ENCODE peak calls at places on chromosomes 2 and 18, in seven cellular contexts. B, E, I, P, Z, G and N are unnamed samples.
A peak's percentile ranks its signal among the peaks of the same experiment; 100 is the strongest.

GRCh38 chr2:9310827-9311226 is 104.2 kb downstream of the ASAP2 start:
- DNase-seq in B (no peak), E (no peak), I (no peak), P (no peak), Z (no peak), G (no peak), N (no peak)

GRCh38 chr2:162824319-162824718 is 14.2 kb downstream of the KCNH7 start:
- DNase-seq in B (no peak), E (no peak), I (no peak), P (no peak), Z (no peak), G (no peak), N (no peak)

GRCh38 chr18:908631-909621 is 4.3 kb downstream of the ADCYAP1 start:
- DNase-seq in B (no peak), E (no peak), I (no peak), P (no peak), Z (no peak), G (no peak), N (no peak)

GRCh38 chr2:107036293-107036692 is 150.3 kb upstream of the ST6GAL2 start:
- DNase-seq in B (no peak), E (no peak), I (no peak), P (no peak), Z (no peak), G (peak; percentile 24), N (no peak)

GRCh38 chr2:54287532-54287931 is 31.5 kb upstream of the TSPYL6 start:
- DNase-seq in B (no peak), E (no peak), I (no peak), P (no peak), Z (no peak), G (no peak), N (no peak)

GRCh38 chr2:289362-290089 is 1.6 kb upstream of the ALKAL2 start:
- DNase-seq in B (peak; percentile 52), E (peak; percentile 68), I (no peak), P (peak; percentile 11), Z (peak; percentile 69), G (no peak), N (no peak)

GRCh38 chr18:7021994-7022840 is 95.4 kb downstream of the LAMA1 start:
- DNase-seq in B (peak; percentile 78), E (no peak), I (peak; percentile 22), P (peak; percentile 43), Z (no peak), G (no peak), N (no peak)

GRCh38 chr2:75569546-75569945 is 8.8 kb upstream of the EVA1A start:
- DNase-seq in B (no peak), E (no peak), I (no peak), P (no peak), Z (no peak), G (no peak), N (no peak)

GRCh38 chr2:60766283-60766682 is 10.2 kb downstream of the PAPOLG start:
- DNase-seq in B (no peak), E (no peak), I (no peak), P (no peak), Z (no peak), G (no peak), N (no peak)

GRCh38 chr18:63062246-63062645 is 257.3 kb downstream of the BCL2 start:
- DNase-seq in B (no peak), E (no peak), I (no peak), P (no peak), Z (no peak), G (no peak), N (no peak)

GRCh38 chr2:216936954-216937357 is 77.1 kb upstream of the TNP1 start:
- DNase-seq in B (no peak), E (peak; percentile 70), I (no peak), P (no peak), Z (no peak), G (peak; percentile 38), N (peak; percentile 15)

GRCh38 chr2:165601065-165601830 is 131.8 kb downstream of the CSRNP3 start:
- DNase-seq in B (no peak), E (no peak), I (no peak), P (no peak), Z (no peak), G (no peak), N (no peak)

GRCh38 chr2:207037813-207038212 is 98.5 kb downstream of the CPO start:
- DNase-seq in B (no peak), E (no peak), I (no peak), P (no peak), Z (no peak), G (no peak), N (no peak)

GRCh38 chr2:72081450-72081849 is 66.2 kb downstream of the CYP26B1 start:
- DNase-seq in B (no peak), E (no peak), I (peak; percentile 28), P (no peak), Z (no peak), G (no peak), N (no peak)

GRCh38 chr18:6543330-6543908 is 128.7 kb upstream of the L3MBTL4 start:
- DNase-seq in B (no peak), E (no peak), I (peak; percentile 10), P (peak; percentile 55), Z (no peak), G (no peak), N (no peak)

GRCh38 chr2:111118455-111119003 is 2.2 kb upstream of the BCL2L11 start:
- DNase-seq in B (peak; percentile 20), E (peak; percentile 63), I (no peak), P (no peak), Z (no peak), G (peak; percentile 36), N (no peak)

GRCh38 chr2:74935883-74936483 is 22.5 kb upstream of the POLE4 start:
- DNase-seq in B (no peak), E (no peak), I (no peak), P (no peak), Z (no peak), G (no peak), N (no peak)

GRCh38 chr2:190270298-190270697 is 49.3 kb downstream of the HIBCH start:
- DNase-seq in B (no peak), E (no peak), I (peak; percentile 8), P (peak; percentile 79), Z (no peak), G (no peak), N (no peak)

GRCh38 chr18:60508108-60508507 is 135.5 kb upstream of the MC4R start:
- DNase-seq in B (no peak), E (no peak), I (peak; percentile 7), P (no peak), Z (no peak), G (no peak), N (no peak)

GRCh38 chr18:73258375-73259087 is 390.7 kb upstream of the NETO1 start:
- DNase-seq in B (no peak), E (no peak), I (no peak), P (no peak), Z (no peak), G (no peak), N (no peak)

GRCh38 chr2:128323501-128323931 is 4.8 kb upstream of the HS6ST1 start:
- DNase-seq in B (no peak), E (peak; percentile 55), I (no peak), P (no peak), Z (peak; percentile 64), G (no peak), N (no peak)

GRCh38 chr2:241257419-241258032 is 57.9 kb downstream of the HDLBP start:
- DNase-seq in B (no peak), E (no peak), I (no peak), P (no peak), Z (no peak), G (no peak), N (no peak)
- TF ChIP-seq CTCF in B (no peak), E (no peak), I (no peak), P (peak; percentile 24), Z (no peak), G (no peak), N (peak; percentile 15)

DNA sequence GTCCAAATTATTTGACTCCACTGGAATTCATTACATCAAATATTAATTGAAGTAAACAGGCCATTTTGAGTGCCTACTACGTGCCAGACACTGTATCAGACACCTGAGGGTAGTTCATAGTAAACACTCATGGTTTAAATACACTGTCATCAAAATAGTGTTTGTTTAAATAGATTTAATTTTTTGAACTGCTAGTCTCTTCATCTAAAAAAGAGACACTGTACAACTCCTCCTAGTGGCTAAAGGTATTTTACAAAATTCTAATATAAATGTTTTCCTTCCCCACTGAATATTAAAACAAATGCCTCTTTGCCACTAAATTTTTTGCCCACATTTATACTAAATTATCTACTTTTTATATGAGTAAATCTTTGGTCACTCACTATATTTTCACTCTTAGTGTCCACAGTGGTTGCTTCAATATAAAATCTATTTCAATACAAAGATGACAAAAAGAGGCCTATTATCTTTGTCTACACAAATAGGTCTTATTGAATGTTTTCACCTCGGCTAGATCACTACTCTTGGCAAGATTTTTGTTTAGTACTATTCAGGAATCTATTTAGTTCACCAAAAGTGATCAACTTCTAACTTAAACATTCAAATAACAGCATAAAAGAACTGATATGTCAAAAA is 122.1 kb downstream of the TMEM247 start:
- DNase-seq in B (no peak), E (no peak), I (no peak), P (peak; percentile 10), Z (no peak), G (no peak), N (no peak)
- TF ChIP-seq CTCF in B (no peak), E (peak; percentile 16), I (peak; percentile 27), P (peak; percentile 51), Z (peak; percentile 49), G (no peak), N (peak; percentile 51)

GRCh38 chr18:61754039-61754583 is 138.7 kb downstream of the RNF152 start:
- DNase-seq in B (no peak), E (no peak), I (no peak), P (no peak), Z (no peak), G (no peak), N (no peak)

GRCh38 chr18:61755553-61755952 is 137.3 kb downstream of the RNF152 start:
- DNase-seq in B (no peak), E (no peak), I (no peak), P (peak; percentile 18), Z (no peak), G (no peak), N (no peak)

GRCh38 chr18:61753373-61753772 is 139.4 kb downstream of the RNF152 start:
- DNase-seq in B (no peak), E (no peak), I (no peak), P (no peak), Z (no peak), G (no peak), N (no peak)

GRCh38 chr18:61750840-61751668 is 141.8 kb downstream of the RNF152 start:
- DNase-seq in B (no peak), E (no peak), I (no peak), P (no peak), Z (no peak), G (no peak), N (no peak)

GRCh38 chr18:61752973-61753372 is 139.8 kb downstream of the RNF152 start:
- DNase-seq in B (no peak), E (no peak), I (no peak), P (no peak), Z (no peak), G (no peak), N (no peak)
- TF ChIP-seq CTCF in B (no peak), E (no peak), I (no peak), P (no peak), Z (no peak), G (no peak), N (no peak)

DNA sequence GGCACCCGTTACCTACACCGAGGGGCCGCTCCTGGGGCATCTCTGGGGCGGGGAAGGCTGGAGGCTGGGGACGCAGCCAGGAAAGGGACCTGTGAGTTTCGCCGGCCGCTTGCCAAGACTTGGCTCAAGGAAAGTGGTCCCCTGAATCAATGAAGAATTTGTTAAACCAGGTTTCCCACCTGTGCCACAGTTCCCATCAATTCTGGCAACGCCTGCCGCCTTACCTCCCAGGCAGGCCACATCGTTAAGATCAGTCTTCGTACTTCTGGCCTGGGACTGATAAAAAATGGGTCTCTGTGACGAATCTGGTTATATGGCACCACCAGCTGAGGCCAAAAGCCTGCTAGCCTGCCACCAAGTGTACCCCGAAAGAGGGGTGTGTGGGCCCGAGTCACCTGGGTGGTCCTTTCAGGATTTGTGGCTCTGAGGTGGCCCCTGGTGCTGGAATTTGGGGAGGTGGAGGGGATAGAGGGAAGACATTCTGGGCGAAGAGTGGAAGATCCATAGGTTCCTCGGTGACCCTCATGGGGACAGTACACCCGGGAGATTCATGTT is 789 bp upstream of the TGFA start:
- DNase-seq in B (no peak), E (peak; percentile 73), I (no peak), P (no peak), Z (no peak), G (no peak), N (no peak)
- TF ChIP-seq CTCF in B (no peak), E (no peak), I (no peak), P (no peak), Z (peak; percentile 26), G (no peak), N (no peak)